ENCODE peak calls at places on chromosome 5, in five cellular contexts. Y, A, D, O and C are unnamed samples.

GRCh38 chr5:100270323-100270771 is 264.8 kb upstream of the FAM174A start:
- DNase-seq in A (no peak), D (no peak), Y (no peak), O (no peak), C (no peak)

GRCh38 chr5:91101777-91102379 is 281.2 kb downstream of the ARRDC3 start:
- DNase-seq in O (peak), A (peak), Y (peak), D (peak), C (no peak)

GRCh38 chr5:62327138-62327537 is 21.1 kb downstream of the KIF2A start:
- DNase-seq in O (no peak), A (no peak), Y (no peak), D (no peak), C (no peak)

GRCh38 chr5:125274938-125275759 is 528.7 kb upstream of the ZNF608 start:
- DNase-seq in Y (no peak), O (no peak), A (no peak), D (no peak), C (no peak)

GRCh38 chr5:4659836-4660235 is 480.3 kb upstream of the ADAMTS16 start:
- DNase-seq in D (no peak), Y (no peak), A (no peak), O (no peak), C (no peak)

GRCh38 chr5:174571662-174572397 is 152.6 kb upstream of the MSX2 start:
- DNase-seq in A (peak), D (no peak), Y (peak), O (peak), C (peak)

GRCh38 chr5:59562756-59563389 is 330.7 kb downstream of the PDE4D start:
- DNase-seq in D (peak), O (no peak), Y (peak), A (no peak), C (no peak)

GRCh38 chr5:96256795-96257470 is 176.1 kb downstream of the PCSK1 start:
- DNase-seq in D (no peak), Y (no peak), A (no peak), O (no peak), C (no peak)

GRCh38 chr5:173618927-173619519 is 2.6 kb upstream of the BOD1 start:
- DNase-seq in Y (peak), D (no peak), A (no peak), O (no peak), C (no peak)

GRCh38 chr5:1011226-1011631 is 2.6 kb downstream of the NKD2 start:
- DNase-seq in Y (peak), D (peak), O (peak), A (peak), C (no peak)

GRCh38 chr5:152051499-152052454 is 127.1 kb upstream of the GLRA1 start:
- DNase-seq in O (no peak), D (no peak), Y (no peak), A (no peak), C (no peak)

GRCh38 chr5:29811914-29812679 is 1381.4 kb upstream of the CDH6 start:
- DNase-seq in D (no peak), A (no peak), Y (no peak), O (no peak), C (no peak)

GRCh38 chr5:91643796-91644195 is 260.7 kb upstream of the ARRDC3 start:
- DNase-seq in A (no peak), Y (no peak), D (no peak), O (no peak), C (no peak)

GRCh38 chr5:149371296-149371962 is 7.7 kb downstream of the IL17B start:
- DNase-seq in Y (peak), A (no peak), O (no peak), D (peak), C (no peak)

GRCh38 chr5:57416246-57416996 is 66.2 kb downstream of the ACTBL2 start:
- DNase-seq in O (no peak), Y (no peak), D (no peak), A (no peak), C (no peak)

GRCh38 chr5:72790188-72790587 is 26.3 kb upstream of the TNPO1 start:
- DNase-seq in D (no peak), O (no peak), Y (no peak), A (no peak), C (peak)

GRCh38 chr5:135569755-135570452 is 8.9 kb downstream of the CXCL14 start:
- DNase-seq in D (no peak), O (no peak), Y (peak), A (no peak), C (no peak)

GRCh38 chr5:73300520-73301207 is 127.7 kb downstream of the TMEM174 start:
- DNase-seq in O (no peak), D (no peak), A (no peak), Y (no peak), C (no peak)

GRCh38 chr5:149618581-149619248 is 37.4 kb downstream of the ARHGEF37 start:
- DNase-seq in Y (no peak), D (no peak), O (no peak), A (no peak), C (peak)

GRCh38 chr5:135139397-135140134 is 105.5 kb upstream of the PITX1 start:
- DNase-seq in O (no peak), A (peak), D (no peak), Y (no peak), C (peak)

GRCh38 chr5:33334829-33335228 is 105.9 kb upstream of the TARS1 start:
- DNase-seq in O (no peak), Y (no peak), D (no peak), A (no peak), C (no peak)

GRCh38 chr5:33339413-33339812 is 101.4 kb upstream of the TARS1 start:
- DNase-seq in Y (no peak), O (no peak), D (no peak), A (no peak), C (no peak)

GRCh38 chr5:33337621-33337960 is 103.2 kb upstream of the TARS1 start:
- DNase-seq in A (no peak), O (no peak), D (no peak), Y (no peak), C (no peak)

GRCh38 chr5:33338336-33339110 is 102.2 kb upstream of the TARS1 start:
- DNase-seq in O (no peak), Y (no peak), D (no peak), A (no peak), C (no peak)

GRCh38 chr5:33336911-33337620 is 103.7 kb upstream of the TARS1 start:
- DNase-seq in D (no peak), Y (no peak), O (no peak), A (no peak), C (no peak)
- H3K27ac ChIP-seq in D (no peak), Y (no peak), O (peak), A (no peak), C (peak)

DNA sequence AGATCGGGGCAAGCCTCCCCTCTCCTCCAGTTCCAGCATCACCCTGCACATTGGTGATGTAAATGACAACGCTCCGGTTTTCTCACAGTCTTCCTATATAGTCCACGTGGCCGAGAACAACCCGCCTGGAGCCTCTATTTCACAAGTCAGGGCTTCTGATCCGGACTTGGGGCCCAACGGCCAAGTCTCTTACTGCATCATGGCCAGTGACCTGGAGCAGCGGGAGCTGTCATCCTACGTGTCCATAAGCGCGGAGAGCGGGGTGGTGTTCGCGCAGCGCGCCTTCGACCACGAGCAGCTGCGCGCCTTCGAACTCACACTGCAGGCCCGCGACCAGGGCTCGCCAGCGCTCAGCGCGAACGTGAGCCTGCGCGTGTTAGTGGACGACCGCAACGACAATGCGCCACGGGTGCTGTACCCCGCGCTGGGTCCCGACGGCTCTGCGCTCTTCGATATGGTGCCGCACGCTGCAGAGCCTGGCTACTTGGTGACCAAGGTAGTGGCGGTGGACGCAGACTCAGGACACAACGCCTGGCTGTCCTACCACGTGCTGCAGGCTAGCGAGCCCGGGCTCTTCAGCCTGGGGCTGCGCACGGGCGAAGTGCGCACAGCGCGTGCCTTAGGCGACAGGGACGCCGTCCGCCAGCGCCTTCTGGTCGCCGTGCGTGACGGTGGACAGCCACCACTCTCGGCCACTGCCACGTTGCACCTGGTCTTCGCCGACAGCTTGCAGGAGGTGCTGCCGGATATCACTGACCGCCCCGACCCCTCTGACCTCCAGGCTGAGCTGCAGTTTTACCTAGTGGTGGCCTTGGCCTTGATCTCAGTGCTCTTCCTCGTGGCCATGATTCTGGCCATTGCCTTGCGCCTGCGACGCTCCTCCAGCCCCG is 1.9 kb downstream of the PCDHGB4 start:
- DNase-seq in O (no peak), A (no peak), Y (no peak), D (no peak), C (no peak)
- H3K27ac ChIP-seq in O (no peak), A (no peak), Y (no peak), D (no peak), C (no peak)

GRCh38 chr5:161311965-161312364 is 234.6 kb downstream of the GABRB2 start:
- DNase-seq in Y (no peak), A (no peak), D (no peak), O (no peak), C (no peak)

GRCh38 chr5:161306354-161306990 is 240.1 kb downstream of the GABRB2 start:
- DNase-seq in O (no peak), A (no peak), Y (no peak), D (no peak), C (no peak)

GRCh38 chr5:161312882-161313281 is 233.6 kb downstream of the GABRB2 start:
- DNase-seq in D (no peak), Y (no peak), A (no peak), O (no peak), C (no peak)

GRCh38 chr5:161314033-161314432 is 232.5 kb downstream of the GABRB2 start:
- DNase-seq in A (no peak), D (no peak), O (no peak), Y (no peak), C (no peak)

GRCh38 chr5:161311141-161311708 is 235.3 kb downstream of the GABRB2 start:
- DNase-seq in Y (no peak), O (no peak), D (no peak), A (no peak), C (no peak)
- H3K27ac ChIP-seq in Y (no peak), O (no peak), D (no peak), A (no peak), C (no peak)

DNA sequence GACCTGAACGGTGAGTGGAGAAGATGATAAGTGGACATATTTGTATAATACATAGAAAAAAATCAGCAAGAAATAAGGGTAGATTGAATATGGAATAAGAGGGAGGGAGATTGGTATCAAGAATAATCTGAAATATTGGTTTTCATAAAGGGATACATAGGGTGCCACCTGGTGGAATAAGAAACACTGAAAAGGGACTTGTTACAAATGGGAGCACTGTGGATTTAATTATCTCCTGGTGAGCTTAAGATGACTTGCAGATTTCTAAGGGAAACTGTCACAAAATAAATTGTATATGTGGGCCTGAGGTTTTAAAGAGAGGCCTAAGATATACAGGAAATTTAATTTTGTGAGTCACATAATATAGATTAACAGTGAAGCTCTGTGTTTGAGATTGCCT is 1403.5 kb upstream of the CDH18 start:
- DNase-seq in D (no peak), O (no peak), A (no peak), Y (no peak), C (no peak)
- H3K27ac ChIP-seq in D (no peak), O (no peak), A (no peak), Y (no peak), C (no peak)

GRCh38 chr5:35485487-35485886 is 132.2 kb upstream of the SPEF2 start:
- DNase-seq in O (no peak), Y (no peak), A (no peak), D (no peak), C (no peak)

GRCh38 chr5:35488786-35489185 is 128.9 kb upstream of the SPEF2 start:
- DNase-seq in Y (no peak), D (no peak), A (no peak), O (no peak), C (no peak)

GRCh38 chr5:35487255-35488035 is 130.2 kb upstream of the SPEF2 start:
- DNase-seq in O (no peak), D (no peak), A (no peak), Y (no peak), C (no peak)

GRCh38 chr5:35484241-35484640 is 133.4 kb upstream of the SPEF2 start:
- DNase-seq in D (no peak), Y (no peak), A (no peak), O (no peak), C (no peak)

GRCh38 chr5:35488055-35488454 is 129.6 kb upstream of the SPEF2 start:
- DNase-seq in O (no peak), Y (no peak), D (no peak), A (no peak), C (no peak)
- H3K27ac ChIP-seq in O (no peak), Y (no peak), D (no peak), A (no peak), C (no peak)

GRCh38 chr5:157570801-157571200 is 4.8 kb downstream of the ADAM19 start:
- DNase-seq in Y (no peak), O (no peak), D (no peak), A (no peak), C (no peak)
- H3K27ac ChIP-seq in Y (no peak), O (peak), D (no peak), A (no peak), C (no peak)

DNA sequence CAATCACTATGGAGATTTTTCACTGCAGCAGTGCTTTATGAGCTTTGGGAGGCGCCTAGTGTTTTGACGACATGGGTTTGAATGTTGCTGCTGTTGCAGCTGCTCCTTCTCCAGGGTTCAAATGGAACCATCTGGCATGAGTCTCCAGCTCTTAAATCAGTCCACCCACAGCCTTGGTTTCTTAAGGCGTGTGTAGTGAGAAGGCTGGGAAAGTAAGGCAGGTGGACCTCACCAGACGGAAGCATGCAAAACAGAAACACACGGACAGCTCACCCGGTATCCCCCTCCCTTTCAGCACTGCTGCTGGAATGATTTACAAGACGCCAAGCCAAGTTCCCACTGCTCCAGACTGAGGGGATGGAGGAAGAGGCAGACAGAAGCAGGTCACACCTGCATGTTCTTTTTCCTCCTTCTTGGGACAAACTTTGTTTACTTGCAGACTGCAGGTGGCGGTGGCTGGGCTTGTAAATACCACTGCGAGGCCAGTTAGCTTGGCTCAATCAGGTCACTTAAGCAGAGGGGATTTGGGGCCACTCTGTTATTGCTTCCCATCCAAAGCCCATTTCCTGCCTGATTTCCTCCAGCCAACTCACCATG is 47.4 kb downstream of the ADAM19 start:
- DNase-seq in Y (no peak), A (no peak), O (no peak), D (no peak), C (no peak)
- H3K27ac ChIP-seq in Y (no peak), A (no peak), O (peak), D (peak), C (no peak)

DNA sequence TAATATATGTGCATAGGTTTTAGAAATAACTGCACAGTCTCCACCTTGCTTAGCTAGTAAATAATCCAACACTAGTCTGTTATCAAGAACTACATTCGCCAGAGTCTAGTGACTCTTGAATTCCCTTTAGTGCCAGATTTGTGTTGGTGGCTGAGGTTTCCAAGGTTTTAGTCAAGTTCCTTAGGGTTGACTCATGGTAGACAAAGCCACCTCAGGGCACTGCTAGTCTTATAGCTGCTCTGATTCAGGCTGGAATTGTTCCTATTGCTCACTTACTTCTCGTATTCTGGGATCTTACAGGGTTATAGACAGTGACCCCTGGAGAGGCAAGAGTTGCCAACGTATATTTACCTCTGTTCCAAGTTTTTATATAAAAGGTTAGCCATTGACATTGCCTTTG is 1369.8 kb upstream of the CDH9 start:
- DNase-seq in D (no peak), O (no peak), A (no peak), Y (no peak), C (no peak)
- H3K27ac ChIP-seq in D (no peak), O (no peak), A (no peak), Y (no peak), C (no peak)

GRCh38 chr5:68449380-68449779 is 233.8 kb downstream of the PIK3R1 start:
- DNase-seq in A (peak), O (no peak), Y (no peak), D (no peak), C (no peak)
- H3K27ac ChIP-seq in A (no peak), O (no peak), Y (no peak), D (no peak), C (no peak)